ENCODE peak calls at places on chromosomes 7 and 10, in four cellular contexts. F is MM.1S, L is body of pancreas, A is foreskin keratinocyte. X is an unnamed sample.

GRCh38 chr7:45874408-45875131 is 1.7 kb upstream of the CCDC201 start:
- DNase-seq in F (no peak), A (peak), L (no peak), X (no peak)

GRCh38 chr10:12042409-12042796 is 206 bp downstream of the UPF2 start:
- DNase-seq in F (no peak), A (no peak), L (peak), X (peak)

GRCh38 chr10:107548301-107548700 is 383.8 kb upstream of the SORCS1 start:
- DNase-seq in F (no peak), L (no peak), A (no peak), X (no peak)

GRCh38 chr7:21945374-21946227 is at the start of gene CDCA7L:
- DNase-seq in L (peak), F (peak), A (peak), X (peak)

GRCh38 chr7:73717991-73718405 is 1.5 kb downstream of the STX1A start:
- DNase-seq in L (peak), A (peak), F (no peak), X (no peak)

GRCh38 chr10:83310688-83311087 is 828.6 kb upstream of the GHITM start:
- DNase-seq in A (no peak), F (no peak), L (no peak), X (no peak)

GRCh38 chr7:139635521-139636240 is 112.2 kb downstream of the CLEC2L start:
- DNase-seq in L (no peak), A (no peak), F (no peak), X (no peak)

GRCh38 chr7:114279901-114280300 is 134.7 kb upstream of the FOXP2 start:
- DNase-seq in A (no peak), F (no peak), L (no peak), X (no peak)

GRCh38 chr10:132980426-132981172 is 38.2 kb upstream of the CFAP46 start:
- DNase-seq in A (no peak), L (no peak), F (no peak), X (peak)

GRCh38 chr7:105665684-105666083 is 84.4 kb upstream of the EFCAB10 start:
- DNase-seq in F (no peak), A (no peak), L (no peak), X (no peak)

GRCh38 chr7:46387646-46388045 is 466.6 kb upstream of the IGFBP3 start:
- DNase-seq in A (no peak), F (no peak), L (no peak), X (no peak)

GRCh38 chr7:158289761-158290523 is 297.7 kb downstream of the PTPRN2 start:
- DNase-seq in F (no peak), L (no peak), A (no peak), X (no peak)

GRCh38 chr7:129914536-129915272 is 38.1 kb downstream of the UBE2H start:
- DNase-seq in F (no peak), L (no peak), A (no peak), X (no peak)

GRCh38 chr10:115849197-115849596 is 423.8 kb downstream of the GFRA1 start:
- DNase-seq in F (no peak), L (no peak), A (no peak), X (no peak)

GRCh38 chr10:85008493-85009181 is 680.2 kb downstream of the CCSER2 start:
- DNase-seq in L (peak), F (no peak), A (no peak), X (peak)

GRCh38 chr7:20514364-20514763 is 101.1 kb upstream of the ABCB5 start:
- DNase-seq in F (peak), A (peak), L (peak), X (no peak)

GRCh38 chr7:19919156-19920085 is 146.0 kb upstream of the TMEM196 start:
- DNase-seq in A (no peak), F (no peak), L (no peak), X (no peak)

GRCh38 chr10:37765216-37765615 is 92.2 kb downstream of the ZNF248 start:
- DNase-seq in F (no peak), L (no peak), A (no peak), X (no peak)

GRCh38 chr7:7830122-7830878 is 111.9 kb upstream of the RPA3 start:
- DNase-seq in F (no peak), A (peak), L (peak), X (peak)

GRCh38 chr7:1564603-1565022 is 5.2 kb downstream of the PSMG3 start:
- DNase-seq in L (no peak), F (no peak), A (no peak), X (no peak)

GRCh38 chr10:69358148-69358795 is 58.4 kb downstream of the TACR2 start:
- DNase-seq in L (no peak), F (no peak), A (no peak), X (no peak)

GRCh38 chr10:46526682-46527038 is 29.8 kb downstream of the GPRIN2 start:
- DNase-seq in F (no peak), L (peak), A (peak), X (peak)

GRCh38 chr7:87604264-87604663 is 3.6 kb upstream of the ABCB1 start:
- DNase-seq in L (no peak), A (no peak), F (no peak), X (no peak)

GRCh38 chr7:158613481-158613880 is 25.9 kb upstream of the PTPRN2 start:
- DNase-seq in A (no peak), L (no peak), F (no peak), X (no peak)

GRCh38 chr7:40211291-40212003 is 76.6 kb downstream of the SUGCT start:
- DNase-seq in F (no peak), L (no peak), A (peak), X (no peak)

GRCh38 chr7:107854989-107855388 is 36.0 kb upstream of the DLD start:
- DNase-seq in F (no peak), L (no peak), A (peak), X (no peak)

GRCh38 chr7:24981544-24981951 is 1.6 kb upstream of the OSBPL3 start:
- DNase-seq in F (peak), L (peak), A (no peak), X (peak)

GRCh38 chr7:30472771-30473392 is 5.7 kb downstream of the NOD1 start:
- DNase-seq in L (no peak), A (no peak), F (no peak), X (no peak)

GRCh38 chr10:8498881-8499280 is 444.4 kb downstream of the GATA3 start:
- DNase-seq in F (no peak), L (no peak), A (peak), X (no peak)

GRCh38 chr10:23192396-23192740 is 256 bp downstream of the PTF1A start:
- DNase-seq in L (no peak), F (no peak), A (no peak), X (peak)

GRCh38 chr7:73397936-73398335 is 35.6 kb upstream of the FZD9 start:
- DNase-seq in A (no peak), F (no peak), L (no peak), X (no peak)

GRCh38 chr10:77355844-77356243 is 281.8 kb downstream of the KCNMA1 start:
- DNase-seq in L (no peak), A (peak), F (no peak), X (no peak)

GRCh38 chr10:124156524-124157225 is 63.3 kb upstream of the CHST15 start:
- DNase-seq in A (no peak), L (no peak), F (no peak), X (peak)
- H3K27ac ChIP-seq in A (no peak), L (peak), F (no peak), X (no peak)

DNA sequence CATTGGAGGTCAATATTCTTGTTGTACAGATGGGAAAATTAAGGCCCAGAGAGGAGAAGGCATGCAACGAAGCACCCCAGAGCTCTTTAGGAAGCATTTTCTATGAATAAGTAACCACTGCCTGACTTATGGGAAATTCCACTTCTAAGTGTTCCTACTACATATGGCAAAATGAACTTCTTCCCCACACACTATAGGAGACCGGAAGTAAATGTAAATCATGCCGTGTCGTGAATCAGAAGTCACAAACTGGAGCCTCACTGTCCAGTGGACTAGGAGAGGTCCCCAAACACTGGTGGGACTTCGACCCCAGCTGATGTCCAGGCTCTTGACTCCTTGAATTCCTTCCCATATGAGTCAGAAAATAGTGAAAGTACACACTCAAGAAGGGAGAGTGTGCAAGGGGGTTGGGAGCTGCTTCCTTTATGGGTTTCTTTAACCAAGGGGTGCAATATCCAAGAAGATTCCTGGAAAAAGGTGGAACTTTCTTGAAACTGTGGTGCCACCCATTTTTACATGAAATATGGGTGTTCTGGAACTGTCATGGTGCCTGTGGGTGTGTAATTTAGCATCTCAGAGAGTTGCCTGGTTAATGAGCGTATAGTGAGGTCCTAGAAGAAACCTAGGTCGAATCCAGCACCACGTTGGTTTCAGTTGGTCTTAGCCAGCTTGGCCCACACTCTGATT is 6.7 kb downstream of the RASSF4 start:
- DNase-seq in L (no peak), F (no peak), A (no peak), X (peak)
- H3K27ac ChIP-seq in L (peak), F (no peak), A (no peak), X (peak)

GRCh38 chr7:102875700-102876192 is 37.1 kb upstream of the LRRC17 start:
- DNase-seq in F (no peak), A (peak), L (peak), X (no peak)

GRCh38 chr7:102874966-102875365 is 37.8 kb upstream of the LRRC17 start:
- DNase-seq in A (no peak), L (no peak), F (no peak), X (no peak)

GRCh38 chr7:102873470-102874165 is 39.2 kb upstream of the LRRC17 start:
- DNase-seq in F (no peak), A (no peak), L (no peak), X (no peak)

GRCh38 chr7:102872460-102872859 is 40.3 kb upstream of the LRRC17 start:
- DNase-seq in F (no peak), A (peak), L (no peak), X (no peak)

GRCh38 chr7:102874166-102874829 is 38.5 kb upstream of the LRRC17 start:
- DNase-seq in L (no peak), A (peak), F (no peak), X (no peak)
- H3K27ac ChIP-seq in L (no peak), A (peak), F (no peak), X (no peak)

GRCh38 chr7:102993532-102994029 is 80.8 kb downstream of the LRRC17 start:
- DNase-seq in A (no peak), L (peak), F (no peak), X (no peak)

GRCh38 chr7:102991540-102992214 is 78.9 kb downstream of the LRRC17 start:
- DNase-seq in L (peak), A (peak), F (no peak), X (no peak)

GRCh38 chr7:102994567-102994966 is 80.0 kb downstream of the FBXL13 start:
- DNase-seq in A (no peak), F (no peak), L (no peak), X (no peak)

GRCh38 chr7:102992509-102992819 is 79.7 kb downstream of the LRRC17 start:
- DNase-seq in A (no peak), F (no peak), L (no peak), X (no peak)

GRCh38 chr7:102992820-102993531 is 80.2 kb downstream of the LRRC17 start:
- DNase-seq in L (peak), A (peak), F (no peak), X (no peak)
- H3K27ac ChIP-seq in L (peak), A (no peak), F (no peak), X (peak)

GRCh38 chr7:6436385-6436685 is 11.4 kb downstream of the DAGLB start:
- DNase-seq in L (peak), A (no peak), F (peak), X (no peak)
- H3K27ac ChIP-seq in L (no peak), A (no peak), F (peak), X (peak)

GRCh38 chr10:126011995-126012394 is 115.6 kb downstream of the FANK1 start:
- DNase-seq in L (no peak), F (no peak), A (no peak), X (no peak)

GRCh38 chr10:126006906-126007305 is 110.5 kb downstream of the FANK1 start:
- DNase-seq in L (no peak), A (no peak), F (no peak), X (no peak)

GRCh38 chr10:126006264-126006663 is 109.9 kb downstream of the FANK1 start:
- DNase-seq in L (no peak), A (no peak), F (no peak), X (no peak)

GRCh38 chr10:126012485-126012884 is 116.1 kb downstream of the FANK1 start:
- DNase-seq in L (no peak), A (no peak), F (no peak), X (no peak)

DNA sequence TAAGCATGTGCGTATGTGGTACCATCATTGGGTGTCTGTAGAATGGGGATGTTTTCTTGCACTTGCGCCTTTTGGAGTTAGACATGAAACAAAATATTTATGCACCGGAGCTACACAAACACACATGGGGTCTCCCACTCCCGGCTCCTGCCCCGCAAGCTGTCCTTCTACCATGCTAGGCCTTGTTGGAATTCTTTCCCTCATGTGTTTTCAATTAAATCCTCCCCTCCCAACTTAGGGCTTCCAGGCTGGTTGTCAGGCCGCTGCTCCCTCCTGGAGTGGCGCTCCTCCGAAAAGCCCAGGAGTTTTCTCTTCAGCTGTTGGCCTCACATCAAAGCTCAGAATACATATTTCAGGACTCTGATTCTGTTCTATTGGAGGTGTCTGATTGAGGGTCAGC is 113.2 kb downstream of the FANK1 start:
- DNase-seq in L (no peak), A (no peak), F (no peak), X (no peak)
- H3K27ac ChIP-seq in L (no peak), A (no peak), F (no peak), X (no peak)

GRCh38 chr7:17300012-17300411 is 1.6 kb downstream of the AHR start:
- DNase-seq in L (no peak), F (no peak), A (no peak), X (no peak)
- H3K27ac ChIP-seq in L (peak), F (no peak), A (peak), X (peak)

X was measured in upper lobe of left lung.